ENCODE peak calls at places on chromosomes 2 and 18, in seven cellular contexts. One of them, this sample, is unnamed.

GRCh38 chr18:36629836-36630235 is 199.0 kb downstream of the TPGS2 start:
- DNase-seq in mesendoderm: no peak
- DNase-seq in H9: no peak
- DNase-seq in H1: no peak
- DNase-seq in mesenchymal stem cell: no peak
- DNase-seq in IMR-90: no peak
- DNase-seq in neuronal stem cell: no peak
- DNase-seq in this sample: peak; percentile 75

GRCh38 chr2:2919574-2920365 is 457.8 kb downstream of the EIPR1 start:
- DNase-seq in H1: no peak
- DNase-seq in mesenchymal stem cell: no peak
- DNase-seq in neuronal stem cell: no peak
- DNase-seq in mesendoderm: no peak
- DNase-seq in H9: no peak
- DNase-seq in IMR-90: no peak
- DNase-seq in this sample: no peak

GRCh38 chr2:241848761-241849615 is 9.7 kb downstream of the PDCD1 start:
- DNase-seq in H9: peak; percentile 23
- DNase-seq in mesendoderm: no peak
- DNase-seq in mesenchymal stem cell: no peak
- DNase-seq in IMR-90: no peak
- DNase-seq in neuronal stem cell: no peak
- DNase-seq in H1: no peak
- DNase-seq in this sample: peak; percentile 19

GRCh38 chr2:168920504-168921157 is 19.5 kb downstream of the G6PC2 start:
- DNase-seq in H1: no peak
- DNase-seq in H9: no peak
- DNase-seq in IMR-90: peak; percentile 34
- DNase-seq in mesenchymal stem cell: peak; percentile 35
- DNase-seq in neuronal stem cell: peak; percentile 26
- DNase-seq in mesendoderm: peak; percentile 28
- DNase-seq in this sample: peak; percentile 81

GRCh38 chr2:149098722-149099121 is 60.2 kb downstream of the LYPD6B start:
- DNase-seq in H1: no peak
- DNase-seq in mesendoderm: no peak
- DNase-seq in H9: no peak
- DNase-seq in IMR-90: no peak
- DNase-seq in neuronal stem cell: no peak
- DNase-seq in mesenchymal stem cell: peak; percentile 88
- DNase-seq in this sample: no peak

GRCh38 chr2:198371902-198372611 is 567.7 kb downstream of the PLCL1 start:
- DNase-seq in H1: no peak
- DNase-seq in mesendoderm: no peak
- DNase-seq in neuronal stem cell: no peak
- DNase-seq in IMR-90: no peak
- DNase-seq in H9: no peak
- DNase-seq in mesenchymal stem cell: peak; percentile 6
- DNase-seq in this sample: no peak

GRCh38 chr2:11477994-11478393 is 12.0 kb upstream of the E2F6 start:
- DNase-seq in mesenchymal stem cell: peak; percentile 83
- DNase-seq in IMR-90: peak; percentile 85
- DNase-seq in H9: peak; percentile 82
- DNase-seq in H1: peak; percentile 95
- DNase-seq in neuronal stem cell: peak; percentile 91
- DNase-seq in mesendoderm: peak; percentile 89
- DNase-seq in this sample: peak; percentile 73

GRCh38 chr18:58640428-58640805 is 11.5 kb upstream of the ALPK2 start:
- DNase-seq in H1: no peak
- DNase-seq in neuronal stem cell: no peak
- DNase-seq in mesenchymal stem cell: no peak
- DNase-seq in mesendoderm: peak; percentile 95
- DNase-seq in H9: no peak
- DNase-seq in IMR-90: no peak
- DNase-seq in this sample: peak; percentile 66

GRCh38 chr2:236783417-236784020 is 213.9 kb downstream of the ACKR3 start:
- DNase-seq in mesendoderm: no peak
- DNase-seq in H1: no peak
- DNase-seq in IMR-90: no peak
- DNase-seq in mesenchymal stem cell: no peak
- DNase-seq in H9: no peak
- DNase-seq in neuronal stem cell: no peak
- DNase-seq in this sample: no peak

GRCh38 chr2:236712304-236712703 is 142.7 kb downstream of the ACKR3 start:
- DNase-seq in H1: no peak
- DNase-seq in mesendoderm: no peak
- DNase-seq in IMR-90: peak; percentile 23
- DNase-seq in H9: no peak
- DNase-seq in neuronal stem cell: no peak
- DNase-seq in mesenchymal stem cell: peak; percentile 52
- DNase-seq in this sample: no peak

GRCh38 chr18:49127606-49128190 is 176.9 kb upstream of the SMAD7 start:
- DNase-seq in neuronal stem cell: no peak
- DNase-seq in IMR-90: no peak
- DNase-seq in H9: no peak
- DNase-seq in mesendoderm: no peak
- DNase-seq in mesenchymal stem cell: no peak
- DNase-seq in H1: no peak
- DNase-seq in this sample: no peak

GRCh38 chr2:50398101-50398500 is 633.8 kb downstream of the NRXN1 start:
- DNase-seq in mesenchymal stem cell: no peak
- DNase-seq in H1: no peak
- DNase-seq in neuronal stem cell: no peak
- DNase-seq in H9: no peak
- DNase-seq in IMR-90: no peak
- DNase-seq in mesendoderm: no peak
- DNase-seq in this sample: no peak

GRCh38 chr2:50401772-50402653 is 629.9 kb downstream of the NRXN1 start:
- DNase-seq in mesendoderm: peak; percentile 75
- DNase-seq in neuronal stem cell: peak; percentile 75
- DNase-seq in IMR-90: peak; percentile 52
- DNase-seq in mesenchymal stem cell: peak; percentile 51
- DNase-seq in H9: peak; percentile 61
- DNase-seq in H1: peak; percentile 84
- DNase-seq in this sample: peak; percentile 30

GRCh38 chr2:50402654-50402960 is 629.3 kb downstream of the NRXN1 start:
- DNase-seq in IMR-90: no peak
- DNase-seq in H9: no peak
- DNase-seq in neuronal stem cell: no peak
- DNase-seq in H1: no peak
- DNase-seq in mesenchymal stem cell: no peak
- DNase-seq in mesendoderm: no peak
- DNase-seq in this sample: no peak
- H4K8ac ChIP-seq in IMR-90: no peak overlapping the region
- H4K8ac ChIP-seq in H9: no peak overlapping the region
- H4K8ac ChIP-seq in neuronal stem cell: no peak overlapping the region
- H4K8ac ChIP-seq in H1: no peak overlapping the region
- H4K8ac ChIP-seq in mesenchymal stem cell: no peak overlapping the region
- H4K8ac ChIP-seq in mesendoderm: no peak overlapping the region
- H4K8ac ChIP-seq in this sample: no peak overlapping the region

DNA sequence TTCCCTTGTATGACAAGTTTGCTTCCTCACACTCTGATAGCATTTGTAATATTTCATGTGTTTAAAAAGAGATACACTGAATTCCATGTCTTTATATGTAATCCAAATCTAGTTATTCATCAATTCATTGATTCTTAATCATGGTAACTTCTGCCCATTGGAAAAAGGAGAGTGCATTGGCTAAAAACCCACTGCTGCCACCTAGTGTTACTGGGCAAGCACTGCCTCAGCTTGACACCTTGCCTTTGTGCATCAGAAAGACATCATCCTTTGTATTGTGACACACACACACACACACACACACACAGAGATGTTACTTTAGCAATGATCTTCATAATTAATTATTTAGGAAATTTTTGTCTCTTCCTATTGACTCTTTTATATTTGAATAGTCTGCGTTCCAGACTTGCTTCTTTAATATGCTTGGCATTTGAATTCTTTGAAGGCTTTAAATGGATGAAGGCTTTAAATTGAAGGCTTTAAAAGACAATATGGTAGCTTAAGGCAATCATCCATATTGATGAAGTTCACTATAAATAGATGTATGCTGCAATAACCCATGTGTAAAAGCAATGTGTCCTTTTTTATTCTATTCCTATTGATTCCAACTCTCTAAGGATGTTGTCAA is 414.2 kb upstream of the CHST9 start:
- DNase-seq in mesenchymal stem cell: peak; percentile 51
- DNase-seq in H1: peak; percentile 68
- DNase-seq in mesendoderm: peak; percentile 59
- DNase-seq in IMR-90: peak; percentile 28
- DNase-seq in H9: peak; percentile 50
- DNase-seq in neuronal stem cell: peak; percentile 57
- DNase-seq in this sample: peak; percentile 9
- H2AK5ac ChIP-seq in mesenchymal stem cell: no peak overlapping the region
- H2AK5ac ChIP-seq in H1: no peak overlapping the region
- H2AK5ac ChIP-seq in mesendoderm: no peak overlapping the region
- H2AK5ac ChIP-seq in IMR-90: no peak overlapping the region
- H2AK5ac ChIP-seq in H9: no peak overlapping the region
- H2AK5ac ChIP-seq in neuronal stem cell: no peak overlapping the region
- H2AK5ac ChIP-seq in this sample: no peak overlapping the region

GRCh38 chr2:159817278-159817677 is 19.3 kb upstream of the CD302 start:
- DNase-seq in H1: no peak
- DNase-seq in H9: no peak
- DNase-seq in mesendoderm: no peak
- DNase-seq in mesenchymal stem cell: no peak
- DNase-seq in neuronal stem cell: no peak
- DNase-seq in IMR-90: no peak
- DNase-seq in this sample: no peak
- H4K8ac ChIP-seq in H1: no peak overlapping the region
- H4K8ac ChIP-seq in H9: no peak overlapping the region
- H4K8ac ChIP-seq in mesendoderm: no peak overlapping the region
- H4K8ac ChIP-seq in mesenchymal stem cell: no peak overlapping the region
- H4K8ac ChIP-seq in neuronal stem cell: no peak overlapping the region
- H4K8ac ChIP-seq in IMR-90: no peak overlapping the region
- H4K8ac ChIP-seq in this sample: no peak overlapping the region

GRCh38 chr2:187500585-187501359 is 52.7 kb upstream of the CALCRL start:
- DNase-seq in H9: peak; percentile 35
- DNase-seq in mesenchymal stem cell: peak; percentile 63
- DNase-seq in H1: no peak
- DNase-seq in mesendoderm: peak; percentile 83
- DNase-seq in IMR-90: peak; percentile 84
- DNase-seq in neuronal stem cell: no peak
- DNase-seq in this sample: peak; percentile 48
- H2AK5ac ChIP-seq in H9: no peak overlapping the region
- H2AK5ac ChIP-seq in mesenchymal stem cell: no peak overlapping the region
- H2AK5ac ChIP-seq in H1: no peak overlapping the region
- H2AK5ac ChIP-seq in mesendoderm: no peak overlapping the region
- H2AK5ac ChIP-seq in IMR-90: peak overlapping the region; percentile 96
- H2AK5ac ChIP-seq in neuronal stem cell: no peak overlapping the region
- H2AK5ac ChIP-seq in this sample: no peak overlapping the region

GRCh38 chr18:22505136-22505535 is 87.4 kb upstream of the CTAGE1 start:
- DNase-seq in H9: no peak
- DNase-seq in mesendoderm: no peak
- DNase-seq in H1: no peak
- DNase-seq in neuronal stem cell: no peak
- DNase-seq in IMR-90: peak; percentile 32
- DNase-seq in mesenchymal stem cell: peak; percentile 89
- DNase-seq in this sample: no peak
- H4K8ac ChIP-seq in H9: no peak overlapping the region
- H4K8ac ChIP-seq in mesendoderm: no peak overlapping the region
- H4K8ac ChIP-seq in H1: no peak overlapping the region
- H4K8ac ChIP-seq in neuronal stem cell: no peak overlapping the region
- H4K8ac ChIP-seq in IMR-90: peak overlapping the region; percentile 82
- H4K8ac ChIP-seq in mesenchymal stem cell: no peak overlapping the region
- H4K8ac ChIP-seq in this sample: no peak overlapping the region

GRCh38 chr2:122007577-122007976 is 252.1 kb downstream of the TSN start:
- DNase-seq in IMR-90: no peak
- DNase-seq in mesenchymal stem cell: no peak
- DNase-seq in mesendoderm: peak; percentile 94
- DNase-seq in H1: no peak
- DNase-seq in neuronal stem cell: no peak
- DNase-seq in H9: no peak
- DNase-seq in this sample: peak; percentile 47

GRCh38 chr2:122009546-122009945 is 254.1 kb downstream of the TSN start:
- DNase-seq in H9: peak; percentile 52
- DNase-seq in mesenchymal stem cell: no peak
- DNase-seq in neuronal stem cell: no peak
- DNase-seq in H1: no peak
- DNase-seq in mesendoderm: peak; percentile 52
- DNase-seq in IMR-90: no peak
- DNase-seq in this sample: no peak

GRCh38 chr2:122011493-122012270 is 256.2 kb downstream of the TSN start:
- DNase-seq in neuronal stem cell: no peak
- DNase-seq in mesendoderm: no peak
- DNase-seq in H9: no peak
- DNase-seq in IMR-90: peak; percentile 23
- DNase-seq in H1: no peak
- DNase-seq in mesenchymal stem cell: no peak
- DNase-seq in this sample: peak; percentile 17
- H2AK5ac ChIP-seq in neuronal stem cell: peak overlapping the region; percentile 82
- H2AK5ac ChIP-seq in mesendoderm: no peak overlapping the region
- H2AK5ac ChIP-seq in H9: no peak overlapping the region
- H2AK5ac ChIP-seq in IMR-90: no peak overlapping the region
- H2AK5ac ChIP-seq in H1: no peak overlapping the region
- H2AK5ac ChIP-seq in mesenchymal stem cell: no peak overlapping the region
- H2AK5ac ChIP-seq in this sample: no peak overlapping the region